ENCODE peak calls at places on chromosomes 13 and 19, in five cellular contexts. O is Caco-2, V is epithelial cell of proximal tubule, H is HFFc6, C is ascending aorta. D is an unnamed sample.

GRCh38 chr13:103188688-103189326 is 122.6 kb upstream of the SLC10A2 start:
- DNase-seq in C (no peak), V (peak), H (no peak), O (no peak), D (no peak)

GRCh38 chr13:24217601-24218281 is 57.2 kb downstream of the SPATA13 start:
- DNase-seq in V (no peak), O (no peak), C (no peak), H (no peak), D (peak)

GRCh38 chr19:2779121-2779740 is 3.8 kb downstream of the SGTA start:
- DNase-seq in V (no peak), O (no peak), C (no peak), H (no peak), D (no peak)

GRCh38 chr13:64992314-64992713 is 2237.8 kb downstream of the PCDH9 start:
- DNase-seq in H (no peak), C (no peak), O (no peak), V (no peak), D (no peak)

GRCh38 chr13:36190771-36191170 is 23.6 kb downstream of the SOHLH2 start:
- DNase-seq in C (no peak), H (no peak), O (no peak), V (no peak), D (no peak)

GRCh38 chr19:47372603-47373002 is 23.5 kb downstream of the DHX34 start:
- DNase-seq in C (no peak), O (no peak), H (no peak), V (no peak), D (no peak)

GRCh38 chr19:17555929-17556813 is 722 bp downstream of the COLGALT1 start:
- DNase-seq in O (peak), V (no peak), C (no peak), H (peak), D (peak)

GRCh38 chr19:8185343-8186068 is 23.7 kb upstream of the CERS4 start:
- DNase-seq in H (no peak), V (no peak), O (no peak), C (no peak), D (no peak)

GRCh38 chr19:40466219-40467006 is at the start of gene SPTBN4:
- DNase-seq in C (no peak), V (no peak), H (no peak), O (no peak), D (no peak)

GRCh38 chr13:109862627-109863026 is 76.2 kb upstream of the IRS2 start:
- DNase-seq in V (no peak), O (no peak), H (peak), C (no peak), D (no peak)

GRCh38 chr19:14554382-14554812 is 17.5 kb downstream of the NDUFB7 start:
- DNase-seq in H (no peak), O (no peak), C (no peak), V (no peak), D (no peak)
- TF ChIP-seq CTCF in H (peak), O (no peak), C (no peak), V (peak), D (no peak)

GRCh38 chr13:96000069-96000468 is 53.1 kb downstream of the UGGT2 start:
- DNase-seq in V (no peak), C (no peak), H (no peak), O (no peak), D (no peak)

GRCh38 chr13:96003304-96003703 is 49.9 kb downstream of the UGGT2 start:
- DNase-seq in V (no peak), O (no peak), C (no peak), H (peak), D (no peak)
- TF ChIP-seq CTCF in V (peak), O (no peak), C (no peak), H (peak), D (no peak)

GRCh38 chr13:30111810-30112209 is 195.5 kb downstream of the KATNAL1 start:
- DNase-seq in C (no peak), O (no peak), H (no peak), V (no peak), D (peak)
- TF ChIP-seq CTCF in C (no peak), O (peak), H (peak), V (peak), D (no peak)

GRCh38 chr13:43229506-43229905 is 206.1 kb downstream of the DNAJC15 start:
- DNase-seq in O (no peak), H (peak), V (no peak), C (no peak), D (no peak)
- TF ChIP-seq CTCF in O (no peak), H (no peak), V (no peak), C (no peak), D (no peak)

DNA sequence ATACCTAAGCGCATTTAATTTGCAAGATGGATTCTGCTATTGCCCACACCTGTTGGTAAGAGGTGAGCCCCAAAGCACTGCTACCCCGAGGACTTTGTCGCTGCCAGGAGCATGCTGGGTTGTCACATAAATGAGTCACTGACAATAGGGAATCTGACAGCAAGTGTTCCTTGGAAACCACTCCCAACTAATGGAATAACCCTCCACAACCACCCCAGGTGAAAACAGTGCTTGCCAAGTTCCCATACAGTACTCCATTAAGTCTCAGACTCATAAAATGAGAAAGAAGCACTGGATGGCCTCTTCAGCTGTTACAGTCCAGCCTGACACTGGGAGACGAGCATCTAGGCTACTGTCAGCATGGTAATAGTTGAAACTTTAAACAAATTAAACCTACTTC is 108.6 kb downstream of the EFNB2 start:
- DNase-seq in O (no peak), C (no peak), V (no peak), H (no peak), D (no peak)
- TF ChIP-seq CTCF in O (no peak), C (no peak), V (no peak), H (no peak), D (no peak)

GRCh38 chr13:52744842-52745241 is 5.2 kb upstream of the CNMD start:
- DNase-seq in O (no peak), C (no peak), V (no peak), H (no peak), D (no peak)

GRCh38 chr13:52746141-52746540 is 6.5 kb upstream of the CNMD start:
- DNase-seq in C (no peak), V (no peak), O (no peak), H (no peak), D (no peak)

GRCh38 chr13:52743569-52743968 is 3.9 kb upstream of the CNMD start:
- DNase-seq in C (no peak), O (no peak), H (no peak), V (no peak), D (no peak)

GRCh38 chr13:52739468-52740071 is at the start of gene CNMD:
- DNase-seq in V (no peak), O (no peak), C (no peak), H (no peak), D (no peak)

DNA sequence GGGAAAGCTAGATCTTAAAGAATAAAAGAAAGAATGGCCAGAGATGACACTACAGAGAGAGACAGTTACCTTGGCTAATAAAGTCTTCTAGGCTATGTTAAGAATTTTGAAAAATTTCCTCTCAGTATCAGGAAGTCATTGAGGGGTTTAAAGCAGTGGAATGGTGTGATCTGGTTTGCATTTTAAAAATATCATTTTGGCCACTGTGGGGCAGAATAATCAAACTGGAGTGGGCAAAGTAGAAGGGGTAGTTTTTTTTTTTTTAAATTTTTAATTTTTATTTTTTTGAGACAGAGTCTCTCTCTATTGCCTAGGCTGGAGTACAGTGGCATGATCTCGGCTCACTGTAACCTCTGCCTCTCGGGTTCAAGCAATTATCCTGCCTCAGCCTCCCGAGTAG is 4.4 kb upstream of the CNMD start:
- DNase-seq in V (no peak), H (no peak), C (no peak), O (no peak), D (no peak)
- TF ChIP-seq CTCF in V (peak), H (peak), C (no peak), O (peak), D (no peak)

GRCh38 chr13:73465629-73465974 is 406.8 kb downstream of the KLF5 start:
- DNase-seq in V (peak), H (peak), C (no peak), O (no peak), D (peak)
- TF ChIP-seq CTCF in V (no peak), H (peak), C (no peak), O (no peak), D (no peak)